ENCODE peak calls at places on chromosomes 13 and 19, in ten cellular contexts. O, C, G, T, Q, R, Z, W, F and H are unnamed samples.

GRCh38 chr19:41753159-41753558 is 2.2 kb upstream of the CEACAM6 start:
- DNase-seq in O (peak; percentile 78), C (no peak), G (peak; percentile 85), T (peak; percentile 37), Q (no peak), R (peak; percentile 17), Z (no peak), W (no peak), F (peak; percentile 83), H (no peak)

GRCh38 chr13:51920786-51921185 is 59.0 kb downstream of the CCDC70 start:
- DNase-seq in O (no peak), C (no peak), G (no peak), T (no peak), Q (no peak), R (no peak), Z (no peak), W (no peak), F (no peak), H (no peak)

GRCh38 chr13:98482476-98483444 is 94.1 kb downstream of the STK24 start:
- DNase-seq in O (peak; percentile 87), C (no peak), G (no peak), T (peak; percentile 83), Q (no peak), R (peak; percentile 57), Z (no peak), W (peak; percentile 95), F (peak; percentile 71), H (no peak)

GRCh38 chr13:93413972-93414717 is 187.5 kb downstream of the GPC6 start:
- DNase-seq in O (no peak), C (no peak), G (no peak), T (no peak), Q (no peak), R (no peak), Z (no peak), W (no peak), F (no peak), H (no peak)

GRCh38 chr19:40798997-40799557 is at the start of gene EGLN2:
- DNase-seq in O (no peak), C (no peak), G (no peak), T (no peak), Q (no peak), R (no peak), Z (no peak), W (no peak), F (no peak), H (no peak)

GRCh38 chr19:32566246-32566830 is 14.7 kb upstream of the PDCD5 start:
- DNase-seq in O (no peak), C (no peak), G (no peak), T (no peak), Q (no peak), R (no peak), Z (no peak), W (no peak), F (no peak), H (no peak)

GRCh38 chr13:47661076-47661475 is 340.0 kb downstream of the SUCLA2 start:
- DNase-seq in O (no peak), C (no peak), G (no peak), T (no peak), Q (no peak), R (no peak), Z (peak; percentile 82), W (no peak), F (no peak), H (no peak)

GRCh38 chr19:16594681-16595091 is 22.5 kb upstream of the SLC35E1 start:
- DNase-seq in O (no peak), C (no peak), G (no peak), T (no peak), Q (no peak), R (no peak), Z (no peak), W (no peak), F (no peak), H (no peak)

GRCh38 chr19:11339254-11340098 is at the start of gene RAB3D:
- DNase-seq in O (peak; percentile 96), C (no peak), G (peak; percentile 81), T (peak; percentile 93), Q (peak; percentile 51), R (peak; percentile 91), Z (peak; percentile 44), W (peak; percentile 97), F (peak; percentile 96), H (peak; percentile 87)

GRCh38 chr19:33052352-33052972 is 12.2 kb downstream of the RHPN2 start:
- DNase-seq in O (peak; percentile 37), C (peak; percentile 55), G (no peak), T (no peak), Q (no peak), R (no peak), Z (no peak), W (no peak), F (peak; percentile 54), H (no peak)

GRCh38 chr19:55452381-55453325 is 8.8 kb downstream of the ISOC2 start:
- DNase-seq in O (peak; percentile 49), C (no peak), G (no peak), T (peak; percentile 79), Q (no peak), R (peak; percentile 78), Z (no peak), W (no peak), F (peak; percentile 46), H (no peak)

GRCh38 chr13:105329359-105329758 is 1206.1 kb downstream of the EFNB2 start:
- DNase-seq in O (no peak), C (no peak), G (no peak), T (no peak), Q (no peak), R (no peak), Z (no peak), W (no peak), F (no peak), H (no peak)

GRCh38 chr13:44219808-44220544 is 153.6 kb upstream of the SERP2 start:
- DNase-seq in O (no peak), C (no peak), G (no peak), T (no peak), Q (no peak), R (no peak), Z (peak; percentile 41), W (no peak), F (no peak), H (no peak)

GRCh38 chr13:95455782-95456181 is 96.7 kb upstream of the CLDN10 start:
- DNase-seq in O (no peak), C (no peak), G (no peak), T (no peak), Q (no peak), R (no peak), Z (no peak), W (no peak), F (no peak), H (no peak)

GRCh38 chr13:40758811-40759210 is 12.2 kb downstream of the MRPS31 start:
- DNase-seq in O (no peak), C (no peak), G (no peak), T (no peak), Q (no peak), R (no peak), Z (no peak), W (no peak), F (no peak), H (no peak)

GRCh38 chr19:6527893-6528543 is 2.8 kb upstream of the TNFSF9 start:
- DNase-seq in O (no peak), C (no peak), G (no peak), T (no peak), Q (no peak), R (no peak), Z (no peak), W (no peak), F (no peak), H (no peak)

GRCh38 chr13:50015750-50016149 is 506 bp downstream of the KCNRG start:
- DNase-seq in O (no peak), C (no peak), G (no peak), T (no peak), Q (no peak), R (no peak), Z (no peak), W (no peak), F (no peak), H (no peak)

GRCh38 chr13:35675651-35676050 is 199.2 kb upstream of the MAB21L1 start:
- DNase-seq in O (no peak), C (no peak), G (no peak), T (no peak), Q (no peak), R (no peak), Z (no peak), W (no peak), F (no peak), H (no peak)

GRCh38 chr19:13195678-13196077 is 45.5 kb downstream of the IER2 start:
- DNase-seq in O (peak; percentile 83), C (no peak), G (peak; percentile 68), T (no peak), Q (no peak), R (no peak), Z (no peak), W (no peak), F (peak; percentile 85), H (no peak)
- TF ChIP-seq CTCF in O (no peak), C (no peak), G (peak; percentile 59), T (no peak), Q (no peak), R (no peak), Z (no peak), W (no peak), F (no peak), H (no peak)

DNA sequence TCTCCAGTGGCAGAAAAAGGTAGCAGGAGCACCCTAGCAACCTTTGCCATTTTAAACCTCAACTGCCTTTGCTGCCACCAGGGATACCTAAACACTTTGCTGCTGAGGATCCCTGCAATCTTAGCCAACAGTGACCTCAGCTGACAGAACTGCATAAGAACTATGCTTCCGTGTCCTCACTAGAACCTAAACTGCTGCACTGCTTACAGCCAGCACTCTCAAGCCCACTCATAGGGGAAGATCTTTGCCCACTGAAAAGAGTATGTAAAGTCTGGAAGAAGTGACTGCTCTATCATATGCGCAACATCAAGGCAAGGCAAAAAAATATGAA is 270.0 kb upstream of the PCDH20 start:
- DNase-seq in O (no peak), C (no peak), G (no peak), T (no peak), Q (no peak), R (no peak), Z (no peak), W (no peak), F (no peak), H (no peak)
- TF ChIP-seq CTCF in O (peak; percentile 28), C (peak; percentile 50), G (no peak), T (peak; percentile 12), Q (no peak), R (no peak), Z (no peak), W (no peak), F (no peak), H (no peak)

GRCh38 chr13:29369060-29369743 is 226.3 kb downstream of the SLC7A1 start:
- DNase-seq in O (no peak), C (no peak), G (no peak), T (no peak), Q (no peak), R (no peak), Z (no peak), W (no peak), F (no peak), H (no peak)
- TF ChIP-seq CTCF in O (no peak), C (peak; percentile 69), G (peak; percentile 32), T (peak; percentile 29), Q (no peak), R (no peak), Z (peak; percentile 63), W (peak; percentile 7), F (peak; percentile 26), H (no peak)

GRCh38 chr13:59477011-59477410 is 686.7 kb downstream of the DIAPH3 start:
- DNase-seq in O (no peak), C (no peak), G (no peak), T (no peak), Q (no peak), R (no peak), Z (no peak), W (no peak), F (no peak), H (no peak)
- TF ChIP-seq CTCF in O (no peak), C (peak; percentile 43), G (no peak), T (no peak), Q (no peak), R (no peak), Z (peak; percentile 33), W (no peak), F (no peak), H (no peak)